ENCODE peak calls at places on chromosomes 6 and 20, in six cellular contexts. K, M, B, U, G and V are unnamed samples.

GRCh38 chr6:68958327-68958726 is 323.2 kb downstream of the ADGRB3 start:
- DNase-seq in K (no peak), M (no peak), B (peak), U (no peak), G (no peak), V (peak)

GRCh38 chr6:14726816-14727493 is 518.9 kb upstream of the JARID2 start:
- DNase-seq in K (peak), M (no peak), B (no peak), U (no peak), G (no peak), V (no peak)

GRCh38 chr6:132247381-132248159 is 153.7 kb downstream of the MOXD1 start:
- DNase-seq in K (peak), M (no peak), B (no peak), U (no peak), G (no peak), V (no peak)

GRCh38 chr6:104887350-104887749 is 27.6 kb upstream of the HACE1 start:
- DNase-seq in K (peak), M (no peak), B (peak), U (no peak), G (no peak), V (no peak)

GRCh38 chr6:26224940-26225847 is 138.0 kb downstream of the HFE start:
- DNase-seq in K (peak), M (no peak), B (no peak), U (no peak), G (no peak), V (peak)

GRCh38 chr6:150252714-150253444 is 110.0 kb downstream of the PPP1R14C start:
- DNase-seq in K (peak), M (no peak), B (no peak), U (no peak), G (peak), V (no peak)

GRCh38 chr20:17611290-17611539 is 41.3 kb downstream of the DSTN start:
- DNase-seq in K (no peak), M (no peak), B (no peak), U (no peak), G (no peak), V (no peak)

GRCh38 chr6:24313477-24314141 is 44.2 kb downstream of the DCDC2 start:
- DNase-seq in K (peak), M (peak), B (peak), U (no peak), G (no peak), V (no peak)

GRCh38 chr6:37783025-37783825 is 36.3 kb upstream of the ZFAND3 start:
- DNase-seq in K (peak), M (no peak), B (no peak), U (no peak), G (no peak), V (peak)

GRCh38 chr20:59016795-59017492 is 2.3 kb upstream of the TUBB1 start:
- DNase-seq in K (no peak), M (no peak), B (peak), U (no peak), G (no peak), V (no peak)

GRCh38 chr20:22977047-22977785 is 57.9 kb upstream of the SSTR4 start:
- DNase-seq in K (no peak), M (no peak), B (no peak), U (no peak), G (no peak), V (no peak)

GRCh38 chr20:4805663-4806449 is 84.1 kb downstream of the PRND start:
- DNase-seq in K (no peak), M (no peak), B (no peak), U (no peak), G (no peak), V (no peak)

GRCh38 chr6:104527761-104528415 is 331.8 kb downstream of the HACE1 start:
- DNase-seq in K (no peak), M (no peak), B (peak), U (no peak), G (peak), V (no peak)

GRCh38 chr6:144931172-144932035 is 646.3 kb downstream of the UTRN start:
- DNase-seq in K (peak), M (peak), B (peak), U (no peak), G (no peak), V (peak)

GRCh38 chr6:128598561-128598960 is 78.2 kb upstream of the PTPRK start:
- DNase-seq in K (no peak), M (no peak), B (no peak), U (no peak), G (no peak), V (no peak)

GRCh38 chr20:24470782-24471582 is 1.6 kb downstream of the SYNDIG1 start:
- DNase-seq in K (no peak), M (no peak), B (no peak), U (no peak), G (no peak), V (no peak)

GRCh38 chr6:37502703-37503485 is 3.2 kb upstream of the CCDC167 start:
- DNase-seq in K (no peak), M (no peak), B (no peak), U (no peak), G (no peak), V (no peak)

GRCh38 chr6:69796081-69796626 is 656 bp downstream of the LMBRD1 start:
- DNase-seq in K (peak), M (peak), B (peak), U (no peak), G (no peak), V (no peak)

DNA sequence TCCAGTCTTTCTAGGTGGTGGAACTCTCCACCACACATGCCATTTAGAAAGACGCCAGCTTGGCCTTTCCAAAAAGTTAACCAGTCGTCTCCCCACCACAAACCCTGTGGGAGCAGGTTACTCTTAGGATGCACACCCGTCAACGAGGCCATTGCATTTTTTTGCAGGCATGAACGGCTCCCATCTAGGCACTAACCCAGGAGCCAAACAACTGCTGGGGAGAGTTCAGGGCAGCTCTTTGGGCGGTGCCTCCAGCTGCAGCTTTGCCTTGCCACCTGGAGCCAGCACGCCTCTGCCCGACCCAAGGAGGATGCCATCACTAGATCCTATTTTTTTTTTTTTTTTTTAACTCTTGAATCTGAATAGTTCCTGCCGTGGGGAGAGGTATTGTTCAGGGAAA is 39.9 kb downstream of the TBC1D7 start:
- DNase-seq in K (no peak), M (no peak), B (no peak), U (no peak), G (no peak), V (no peak)
- TF ChIP-seq SMC3 in K (no peak), M (no peak), B (no peak), U (no peak), G (no peak), V (no peak)

GRCh38 chr6:156780117-156780641 is 3.0 kb downstream of the ARID1B start:
- DNase-seq in K (peak), M (peak), B (peak), U (peak), G (no peak), V (peak)
- TF ChIP-seq SMC3 in K (no peak), M (no peak), B (no peak), U (no peak), G (no peak), V (no peak)

GRCh38 chr6:54715990-54716389 is 130.6 kb upstream of the FAM83B start:
- DNase-seq in K (no peak), M (no peak), B (no peak), U (no peak), G (no peak), V (no peak)

GRCh38 chr6:54719633-54720032 is 126.9 kb upstream of the FAM83B start:
- DNase-seq in K (no peak), M (no peak), B (no peak), U (no peak), G (no peak), V (no peak)

GRCh38 chr6:54717849-54718455 is 128.6 kb upstream of the FAM83B start:
- DNase-seq in K (peak), M (peak), B (peak), U (peak), G (peak), V (peak)

GRCh38 chr6:54716869-54717268 is 129.7 kb upstream of the FAM83B start:
- DNase-seq in K (peak), M (no peak), B (no peak), U (no peak), G (no peak), V (no peak)

DNA sequence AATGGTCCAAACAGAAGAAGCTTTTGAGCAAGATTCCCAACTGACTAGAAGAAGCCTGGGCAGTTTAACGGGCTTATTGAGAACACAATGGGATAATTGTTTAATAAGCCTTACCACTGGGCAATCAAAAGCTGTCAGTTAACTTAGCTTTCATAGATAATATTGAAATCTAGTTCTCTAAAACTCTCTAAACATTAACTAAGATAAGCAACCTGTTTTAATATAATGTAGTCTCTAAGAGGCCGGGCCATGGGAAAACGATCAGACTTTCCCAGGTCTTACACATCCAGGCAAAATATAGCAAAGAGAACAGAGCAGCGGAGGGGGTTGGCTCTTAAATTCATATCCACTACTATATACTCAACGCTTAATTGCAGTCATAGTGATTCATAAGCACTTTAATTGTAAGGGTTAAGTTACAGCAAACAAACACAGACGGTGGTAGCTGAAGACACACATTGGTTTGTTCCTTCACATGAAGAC is 128.0 kb upstream of the FAM83B start:
- DNase-seq in K (no peak), M (no peak), B (no peak), U (no peak), G (no peak), V (no peak)
- TF ChIP-seq SMC3 in K (no peak), M (no peak), B (no peak), U (no peak), G (no peak), V (no peak)

GRCh38 chr20:37945034-37945660 is 42.2 kb downstream of the VSTM2L start:
- DNase-seq in K (no peak), M (no peak), B (no peak), U (no peak), G (peak), V (no peak)
- TF ChIP-seq SMC3 in K (no peak), M (no peak), B (no peak), U (no peak), G (no peak), V (no peak)

DNA sequence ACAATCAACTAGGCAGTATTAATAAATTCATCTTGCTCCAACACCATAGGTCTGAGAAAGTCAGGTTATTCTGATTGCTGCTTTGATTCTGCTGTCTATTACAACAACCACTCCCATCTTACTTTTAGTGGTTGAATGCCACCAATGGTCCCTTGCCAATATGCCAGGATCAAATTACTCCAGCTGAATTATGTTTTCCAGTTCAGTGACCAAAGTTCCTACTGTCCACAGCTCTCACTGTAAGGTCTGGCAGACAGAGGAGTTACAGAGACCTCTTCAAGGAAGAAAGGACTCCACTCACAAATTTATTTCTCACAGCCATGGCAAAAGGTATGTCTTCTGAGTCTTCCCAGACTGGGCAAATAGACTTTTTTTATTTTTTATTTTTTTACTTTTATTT is 557.0 kb downstream of the HAO1 start:
- DNase-seq in K (no peak), M (no peak), B (no peak), U (no peak), G (no peak), V (no peak)
- TF ChIP-seq SMC3 in K (no peak), M (no peak), B (no peak), U (no peak), G (no peak), V (no peak)

GRCh38 chr20:54148947-54149764 is 24.6 kb downstream of the CYP24A1 start:
- DNase-seq in K (no peak), M (peak), B (peak), U (no peak), G (no peak), V (no peak)
- TF ChIP-seq SMC3 in K (no peak), M (peak), B (no peak), U (no peak), G (no peak), V (no peak)

GRCh38 chr6:170583736-170584180 is 679 bp downstream of the PDCD2 start:
- DNase-seq in K (peak), M (peak), B (no peak), U (no peak), G (no peak), V (no peak)
- TF ChIP-seq SMC3 in K (no peak), M (no peak), B (no peak), U (no peak), G (no peak), V (no peak)